ENCODE peak calls at places on chromosomes 16 and 17, in eight cellular contexts. P is NCI-H510A, O is Right ventricle myocardium superior, U is HTR-8/SVneo, Z is Peyer's patch, T is fibroblast of mammary gland, A is islet precursor cell, B is COR-L47. H is an unnamed sample.

GRCh38 chr17:27892866-27893769 is at the start of gene LYRM9:
- DNase-seq in T (peak), B (peak), A (peak), P (peak), U (peak), O (peak), Z (peak), H (peak)

GRCh38 chr17:79369532-79369931 is 241.3 kb downstream of the RBFOX3 start:
- DNase-seq in P (no peak), B (no peak), Z (no peak), A (no peak), O (peak), U (no peak), T (no peak), H (no peak)

GRCh38 chr17:39579318-39580081 is 28.2 kb downstream of the NEUROD2 start:
- DNase-seq in Z (no peak), U (no peak), A (no peak), P (no peak), T (no peak), B (peak), O (peak), H (no peak)

GRCh38 chr17:73594598-73594997 is 49.6 kb downstream of the SDK2 start:
- DNase-seq in A (no peak), B (no peak), P (no peak), T (no peak), O (no peak), Z (no peak), U (no peak), H (no peak)

GRCh38 chr16:78742501-78743283 is 643.2 kb downstream of the WWOX start:
- DNase-seq in Z (no peak), U (no peak), A (no peak), T (no peak), B (no peak), O (no peak), P (no peak), H (no peak)

GRCh38 chr17:63222655-63223054 is 223.5 kb downstream of the CYB561 start:
- DNase-seq in P (no peak), Z (no peak), T (peak), A (no peak), O (no peak), B (no peak), U (no peak), H (no peak)

GRCh38 chr17:80943346-80944145 is 48.1 kb upstream of the CHMP6 start:
- DNase-seq in P (no peak), U (no peak), O (peak), A (no peak), B (no peak), Z (no peak), T (no peak), H (no peak)

GRCh38 chr17:35256629-35257028 is 13.8 kb downstream of the SLFN5 start:
- DNase-seq in U (no peak), A (peak), B (no peak), Z (no peak), P (no peak), T (no peak), O (no peak), H (no peak)

GRCh38 chr17:58965221-58965620 is 141.5 kb downstream of the TRIM37 start:
- DNase-seq in O (no peak), T (peak), A (peak), U (no peak), P (no peak), Z (no peak), B (no peak), H (no peak)

GRCh38 chr17:82031885-82032627 is 578 bp downstream of the RAC3 start:
- DNase-seq in O (no peak), A (no peak), T (no peak), B (peak), Z (peak), U (peak), P (peak), H (no peak)

GRCh38 chr16:89107209-89107582 is 13.5 kb downstream of the ACSF3 start:
- DNase-seq in U (no peak), P (no peak), Z (peak), T (no peak), O (no peak), A (no peak), B (no peak), H (no peak)

GRCh38 chr16:88451586-88452484 is 1.2 kb upstream of the ZFPM1 start:
- DNase-seq in T (no peak), U (no peak), O (no peak), P (no peak), Z (no peak), A (no peak), B (peak), H (no peak)

GRCh38 chr17:13478326-13478830 is 123.4 kb downstream of the HS3ST3A1 start:
- DNase-seq in Z (no peak), P (no peak), U (no peak), O (no peak), T (no peak), B (no peak), A (no peak), H (no peak)

GRCh38 chr17:47678196-47678595 is 15.8 kb upstream of the TBKBP1 start:
- DNase-seq in U (no peak), B (no peak), P (no peak), T (no peak), Z (no peak), O (no peak), A (no peak), H (no peak)

GRCh38 chr17:74531231-74531761 is at the start of gene CD300LB:
- DNase-seq in B (no peak), Z (peak), T (no peak), O (no peak), A (peak), P (no peak), U (no peak), H (no peak)

GRCh38 chr16:12027091-12027490 is 50.6 kb downstream of the SNX29 start:
- DNase-seq in P (peak), B (peak), O (no peak), T (no peak), Z (no peak), A (peak), U (no peak), H (no peak)

GRCh38 chr17:4959261-4959965 is 8.2 kb downstream of the SPAG7 start:
- DNase-seq in T (no peak), B (no peak), A (no peak), O (no peak), P (no peak), U (no peak), Z (peak), H (no peak)

GRCh38 chr17:3022197-3022596 is 41.2 kb downstream of the OR1D5 start:
- DNase-seq in T (no peak), P (no peak), Z (no peak), O (no peak), U (no peak), A (no peak), B (no peak), H (no peak)

GRCh38 chr17:59840329-59840907 is 52.3 kb downstream of the TUBD1 start:
- DNase-seq in U (no peak), O (no peak), A (no peak), P (no peak), T (peak), B (no peak), Z (no peak), H (no peak)

GRCh38 chr16:87918314-87918713 is 18.0 kb downstream of the CA5A start:
- DNase-seq in T (peak), U (no peak), O (no peak), Z (no peak), P (no peak), B (no peak), A (no peak), H (no peak)

GRCh38 chr17:6427284-6427781 is 7.6 kb downstream of the AIPL1 start:
- DNase-seq in P (no peak), Z (no peak), B (no peak), U (no peak), O (no peak), A (no peak), T (peak), H (peak)

GRCh38 chr17:57035971-57036481 is 49.0 kb upstream of the AKAP1 start:
- DNase-seq in T (no peak), O (no peak), P (peak), B (peak), Z (no peak), A (no peak), U (no peak), H (no peak)

GRCh38 chr16:56611281-56611833 is 3.0 kb downstream of the MT2A start:
- DNase-seq in O (peak), U (no peak), A (no peak), B (no peak), T (peak), Z (peak), P (no peak), H (peak)

GRCh38 chr16:48353565-48354163 is 31.5 kb downstream of the SIAH1 start:
- DNase-seq in O (peak), T (peak), U (peak), A (peak), B (peak), Z (no peak), P (peak), H (peak)

GRCh38 chr17:16199093-16199492 is 16.2 kb downstream of the NCOR1 start:
- DNase-seq in B (no peak), U (no peak), P (no peak), Z (no peak), O (no peak), T (no peak), A (no peak), H (no peak)

GRCh38 chr16:57500578-57501111 is 14.4 kb upstream of the DOK4 start:
- DNase-seq in O (peak), A (peak), T (no peak), P (no peak), Z (no peak), U (no peak), B (no peak), H (no peak)

GRCh38 chr16:27462846-27463682 is 61.1 kb downstream of the IL21R start:
- DNase-seq in Z (no peak), B (no peak), U (no peak), T (no peak), P (no peak), A (no peak), O (no peak), H (no peak)

GRCh38 chr17:76121932-76122383 is 18.4 kb upstream of the EXOC7 start:
- DNase-seq in T (peak), O (no peak), Z (peak), A (peak), B (no peak), U (no peak), P (no peak), H (no peak)

GRCh38 chr16:12572316-12572985 is 231.2 kb downstream of the CPPED1 start:
- DNase-seq in A (no peak), P (no peak), T (no peak), Z (peak), U (no peak), O (no peak), B (no peak), H (no peak)

GRCh38 chr16:12637002-12637401 is 166.7 kb downstream of the CPPED1 start:
- DNase-seq in P (no peak), B (no peak), T (no peak), Z (no peak), O (no peak), A (peak), U (no peak), H (no peak)

H was measured in adipocyte.